ENCODE peak calls at places on chromosomes 6 and 20, in ten cellular contexts. X, Q, M, N, G, D, V, P, C and I are unnamed samples.

GRCh38 chr20:61120595-61121515 is 131.2 kb upstream of the CDH4 start:
- DNase-seq in X (no peak), Q (no peak), M (no peak), N (no peak), G (no peak), D (peak), V (no peak), P (no peak), C (no peak), I (no peak)

GRCh38 chr6:24125980-24126379 is at the start of gene NRSN1:
- DNase-seq in X (no peak), Q (no peak), M (peak), N (no peak), G (no peak), D (no peak), V (no peak), P (no peak), C (no peak), I (peak)

GRCh38 chr6:7184502-7184901 is 76.7 kb downstream of the RREB1 start:
- DNase-seq in X (no peak), Q (no peak), M (no peak), N (no peak), G (no peak), D (no peak), V (no peak), P (no peak), C (no peak), I (no peak)

GRCh38 chr20:13822459-13822858 is 37.6 kb downstream of the NDUFAF5 start:
- DNase-seq in X (no peak), Q (no peak), M (no peak), N (no peak), G (no peak), D (no peak), V (no peak), P (no peak), C (no peak), I (no peak)

GRCh38 chr6:139370047-139370706 is 4.3 kb downstream of the CITED2 start:
- DNase-seq in X (no peak), Q (no peak), M (no peak), N (no peak), G (no peak), D (no peak), V (no peak), P (no peak), C (no peak), I (no peak)

GRCh38 chr6:79672631-79673065 is 41.5 kb downstream of the SH3BGRL2 start:
- DNase-seq in X (no peak), Q (no peak), M (no peak), N (no peak), G (no peak), D (peak), V (no peak), P (peak), C (no peak), I (no peak)

GRCh38 chr6:29589423-29590048 is 4.6 kb downstream of the OR2H2 start:
- DNase-seq in X (no peak), Q (no peak), M (no peak), N (no peak), G (peak), D (peak), V (peak), P (peak), C (peak), I (no peak)

GRCh38 chr20:37435607-37436006 is 85.4 kb upstream of the NNAT start:
- DNase-seq in X (no peak), Q (no peak), M (no peak), N (no peak), G (no peak), D (no peak), V (no peak), P (no peak), C (no peak), I (no peak)

GRCh38 chr20:18750735-18751134 is 62.8 kb upstream of the SCP2D1 start:
- DNase-seq in X (no peak), Q (no peak), M (no peak), N (no peak), G (no peak), D (no peak), V (peak), P (no peak), C (no peak), I (no peak)

GRCh38 chr6:66689608-66690007 is 982.6 kb upstream of the EYS start:
- DNase-seq in X (no peak), Q (no peak), M (no peak), N (no peak), G (no peak), D (no peak), V (no peak), P (no peak), C (no peak), I (no peak)

GRCh38 chr20:49893242-49894072 is 21.9 kb downstream of the SPATA2 start:
- DNase-seq in X (no peak), Q (no peak), M (peak), N (no peak), G (no peak), D (no peak), V (no peak), P (no peak), C (no peak), I (no peak)

GRCh38 chr6:87922947-87923330 is 124.7 kb upstream of the SPACA1 start:
- DNase-seq in X (no peak), Q (no peak), M (no peak), N (no peak), G (no peak), D (no peak), V (peak), P (no peak), C (no peak), I (no peak)

GRCh38 chr6:110270166-110270565 is 88.0 kb downstream of the METTL24 start:
- DNase-seq in X (no peak), Q (no peak), M (no peak), N (no peak), G (no peak), D (no peak), V (no peak), P (no peak), C (no peak), I (no peak)

GRCh38 chr6:21354805-21355238 is 238.7 kb upstream of the SOX4 start:
- DNase-seq in X (no peak), Q (no peak), M (no peak), N (no peak), G (no peak), D (no peak), V (peak), P (no peak), C (no peak), I (no peak)

GRCh38 chr6:34106421-34106820 is 39.5 kb downstream of the GRM4 start:
- DNase-seq in X (no peak), Q (no peak), M (no peak), N (no peak), G (no peak), D (no peak), V (no peak), P (no peak), C (no peak), I (no peak)

GRCh38 chr6:137094411-137095008 is 49.7 kb upstream of the IL20RA start:
- DNase-seq in X (no peak), Q (peak), M (no peak), N (no peak), G (peak), D (peak), V (peak), P (peak), C (peak), I (no peak)

GRCh38 chr20:5078399-5078958 is 41.3 kb downstream of the PCNA start:
- DNase-seq in X (peak), Q (peak), M (no peak), N (peak), G (no peak), D (peak), V (peak), P (no peak), C (peak), I (no peak)

GRCh38 chr20:50111120-50111828 is 1.7 kb downstream of the UBE2V1 start:
- DNase-seq in X (no peak), Q (no peak), M (no peak), N (no peak), G (no peak), D (no peak), V (no peak), P (no peak), C (no peak), I (no peak)

GRCh38 chr20:47922280-47922675 is 137.0 kb upstream of the SULF2 start:
- DNase-seq in X (no peak), Q (no peak), M (no peak), N (no peak), G (no peak), D (peak), V (no peak), P (no peak), C (no peak), I (no peak)

GRCh38 chr6:35068644-35069043 is 72.5 kb downstream of the TCP11 start:
- DNase-seq in X (no peak), Q (no peak), M (no peak), N (no peak), G (no peak), D (no peak), V (no peak), P (no peak), C (no peak), I (no peak)

GRCh38 chr6:362231-362923 is 29.2 kb upstream of the IRF4 start:
- DNase-seq in X (no peak), Q (no peak), M (no peak), N (no peak), G (no peak), D (no peak), V (no peak), P (no peak), C (no peak), I (no peak)

GRCh38 chr6:4727671-4728435 is 48.4 kb upstream of the CDYL start:
- DNase-seq in X (no peak), Q (no peak), M (no peak), N (no peak), G (no peak), D (peak), V (no peak), P (no peak), C (no peak), I (no peak)

GRCh38 chr6:132812255-132812732 is 2.1 kb upstream of the RPS12 start:
- DNase-seq in X (no peak), Q (no peak), M (no peak), N (no peak), G (no peak), D (no peak), V (no peak), P (no peak), C (no peak), I (no peak)

GRCh38 chr6:134172020-134172766 is 119.8 kb upstream of the SLC2A12 start:
- DNase-seq in X (no peak), Q (no peak), M (no peak), N (no peak), G (no peak), D (no peak), V (no peak), P (no peak), C (no peak), I (no peak)

GRCh38 chr6:18405477-18406293 is 18.5 kb downstream of the RNF144B start:
- DNase-seq in X (no peak), Q (no peak), M (no peak), N (no peak), G (no peak), D (peak), V (no peak), P (no peak), C (no peak), I (no peak)

GRCh38 chr20:47713941-47714450 is 71.3 kb downstream of the SULF2 start:
- DNase-seq in X (peak), Q (no peak), M (no peak), N (no peak), G (peak), D (no peak), V (no peak), P (no peak), C (no peak), I (no peak)

GRCh38 chr20:3209023-3209945 is at the start of gene ITPA:
- DNase-seq in X (peak), Q (peak), M (peak), N (no peak), G (peak), D (peak), V (no peak), P (no peak), C (peak), I (no peak)

GRCh38 chr6:142452993-142453392 is 151.2 kb downstream of the ADGRG6 start:
- DNase-seq in X (no peak), Q (no peak), M (no peak), N (no peak), G (no peak), D (no peak), V (no peak), P (no peak), C (no peak), I (no peak)

GRCh38 chr20:58148891-58149290 is 79.6 kb downstream of the ANKRD60 start:
- DNase-seq in X (no peak), Q (no peak), M (no peak), N (no peak), G (no peak), D (no peak), V (no peak), P (no peak), C (no peak), I (no peak)

GRCh38 chr20:2981646-2982045 is 61.8 kb upstream of the GNRH2 start:
- DNase-seq in X (no peak), Q (no peak), M (no peak), N (no peak), G (no peak), D (no peak), V (no peak), P (no peak), C (no peak), I (peak)

GRCh38 chr6:89268776-89269175 is 46.3 kb downstream of the GABRR2 start:
- DNase-seq in X (no peak), Q (no peak), M (no peak), N (no peak), G (no peak), D (no peak), V (no peak), P (no peak), C (no peak), I (no peak)

GRCh38 chr6:127900935-127901334 is at the start of gene THEMIS:
- DNase-seq in X (no peak), Q (no peak), M (no peak), N (no peak), G (no peak), D (no peak), V (no peak), P (no peak), C (no peak), I (no peak)

GRCh38 chr6:22888147-22888831 is 318.9 kb downstream of the HDGFL1 start:
- DNase-seq in X (no peak), Q (no peak), M (no peak), N (no peak), G (no peak), D (peak), V (no peak), P (no peak), C (no peak), I (no peak)

GRCh38 chr6:29705389-29706231 is 17.6 kb upstream of the HLA-F start:
- DNase-seq in X (no peak), Q (peak), M (no peak), N (no peak), G (no peak), D (peak), V (no peak), P (peak), C (no peak), I (no peak)

GRCh38 chr6:107847844-107848802 is 24.0 kb upstream of the SCML4 start:
- DNase-seq in X (peak), Q (peak), M (peak), N (peak), G (peak), D (peak), V (no peak), P (peak), C (peak), I (peak)

GRCh38 chr20:58433759-58434158 is 44.7 kb downstream of the VAPB start:
- DNase-seq in X (no peak), Q (no peak), M (no peak), N (no peak), G (no peak), D (no peak), V (no peak), P (no peak), C (no peak), I (no peak)

GRCh38 chr20:37526238-37526838 is 1.3 kb downstream of the BLCAP start:
- DNase-seq in X (peak), Q (peak), M (no peak), N (no peak), G (no peak), D (no peak), V (no peak), P (no peak), C (no peak), I (no peak)

GRCh38 chr6:16420715-16421461 is 182.5 kb downstream of the GMPR start:
- DNase-seq in X (no peak), Q (no peak), M (no peak), N (no peak), G (no peak), D (no peak), V (peak), P (no peak), C (no peak), I (no peak)

GRCh38 chr6:157634566-157634965 is 188.5 kb upstream of the SNX9 start:
- DNase-seq in X (no peak), Q (no peak), M (no peak), N (no peak), G (no peak), D (no peak), V (no peak), P (no peak), C (no peak), I (no peak)

DNA sequence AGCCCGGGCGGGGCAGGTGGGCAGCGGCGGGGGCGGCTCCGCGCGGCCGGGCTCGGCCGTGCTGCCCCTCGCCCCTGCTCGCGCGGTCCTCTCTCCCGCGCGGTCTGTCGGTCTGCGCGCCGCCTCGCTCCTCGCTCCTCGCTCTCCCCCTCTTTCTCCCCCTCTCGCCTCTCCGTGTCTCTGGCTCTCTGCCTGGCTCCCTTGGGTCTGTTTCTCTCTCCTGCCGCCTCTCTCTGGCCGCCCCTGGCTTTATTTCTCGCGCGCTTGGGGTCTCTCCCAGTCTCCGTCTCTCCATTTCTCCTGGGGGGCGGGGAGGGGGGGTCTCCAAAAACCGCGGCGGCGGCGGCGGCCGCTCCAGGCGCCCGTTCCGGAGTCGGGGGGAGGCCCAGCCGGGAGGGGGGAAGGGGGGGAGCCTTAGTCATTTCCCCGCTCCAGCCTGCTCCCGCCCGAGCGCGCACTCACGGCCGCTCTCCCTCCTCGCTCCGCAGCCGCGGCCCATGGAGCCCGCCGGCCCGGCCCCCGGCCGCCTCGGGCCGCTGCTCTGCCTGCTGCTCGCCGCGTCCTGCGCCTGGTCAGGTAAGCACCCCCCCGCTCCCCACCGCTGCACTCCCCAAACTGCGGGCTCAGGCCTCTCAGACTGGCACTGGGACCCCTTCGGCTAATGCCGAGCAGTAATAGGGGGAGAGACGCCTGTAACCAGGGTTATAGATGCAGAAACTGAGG is at the start of gene SIRPA:
- DNase-seq in X (peak), Q (peak), M (peak), N (no peak), G (peak), D (peak), V (no peak), P (no peak), C (peak), I (peak)
- TF ChIP-seq POLR2A in X (no peak), Q (no peak), M (no peak), N (peak), G (no peak), D (peak), V (peak), P (no peak), C (no peak), I (peak)

DNA sequence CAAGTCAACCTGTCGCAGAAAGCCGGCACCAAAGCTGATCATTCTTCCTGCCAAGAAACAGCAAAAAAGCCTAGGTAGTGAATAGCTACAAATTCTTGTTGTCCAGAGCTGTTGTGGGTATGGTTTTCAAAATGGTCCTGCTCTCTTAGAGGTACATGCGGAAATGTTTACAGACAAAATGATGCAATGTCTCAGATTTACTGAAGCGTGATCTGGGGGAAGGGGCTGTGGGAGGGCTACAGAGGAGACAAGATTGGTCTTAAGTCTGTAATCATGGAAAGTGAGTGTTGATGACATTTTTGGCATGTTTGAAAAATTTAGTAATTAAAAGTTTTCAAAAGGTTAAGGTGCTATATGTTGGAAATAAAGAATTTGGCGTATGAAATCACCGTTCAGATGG is 6.2 kb downstream of the NTSR1 start:
- DNase-seq in X (no peak), Q (no peak), M (no peak), N (no peak), G (no peak), D (no peak), V (no peak), P (no peak), C (no peak), I (no peak)
- TF ChIP-seq POLR2A in X (no peak), Q (no peak), M (no peak), N (no peak), G (no peak), D (no peak), V (no peak), P (no peak), C (no peak), I (no peak)

GRCh38 chr6:36969240-36969691 is 14.7 kb downstream of the PI16 start:
- DNase-seq in X (no peak), Q (no peak), M (peak), N (no peak), G (no peak), D (no peak), V (no peak), P (no peak), C (peak), I (no peak)

GRCh38 chr6:36967301-36967700 is 12.8 kb downstream of the PI16 start:
- DNase-seq in X (no peak), Q (no peak), M (no peak), N (no peak), G (no peak), D (no peak), V (no peak), P (no peak), C (no peak), I (no peak)

GRCh38 chr6:36969988-36970891 is 15.7 kb downstream of the PI16 start:
- DNase-seq in X (no peak), Q (no peak), M (no peak), N (no peak), G (no peak), D (no peak), V (no peak), P (no peak), C (no peak), I (no peak)

GRCh38 chr6:36968266-36968977 is 13.9 kb downstream of the PI16 start:
- DNase-seq in X (peak), Q (no peak), M (no peak), N (no peak), G (no peak), D (no peak), V (no peak), P (no peak), C (peak), I (no peak)

GRCh38 chr6:36967757-36968156 is 13.2 kb downstream of the PI16 start:
- DNase-seq in X (no peak), Q (no peak), M (no peak), N (no peak), G (no peak), D (no peak), V (no peak), P (no peak), C (no peak), I (no peak)
- TF ChIP-seq POLR2A in X (no peak), Q (no peak), M (no peak), N (no peak), G (no peak), D (no peak), V (no peak), P (no peak), C (no peak), I (no peak)

DNA sequence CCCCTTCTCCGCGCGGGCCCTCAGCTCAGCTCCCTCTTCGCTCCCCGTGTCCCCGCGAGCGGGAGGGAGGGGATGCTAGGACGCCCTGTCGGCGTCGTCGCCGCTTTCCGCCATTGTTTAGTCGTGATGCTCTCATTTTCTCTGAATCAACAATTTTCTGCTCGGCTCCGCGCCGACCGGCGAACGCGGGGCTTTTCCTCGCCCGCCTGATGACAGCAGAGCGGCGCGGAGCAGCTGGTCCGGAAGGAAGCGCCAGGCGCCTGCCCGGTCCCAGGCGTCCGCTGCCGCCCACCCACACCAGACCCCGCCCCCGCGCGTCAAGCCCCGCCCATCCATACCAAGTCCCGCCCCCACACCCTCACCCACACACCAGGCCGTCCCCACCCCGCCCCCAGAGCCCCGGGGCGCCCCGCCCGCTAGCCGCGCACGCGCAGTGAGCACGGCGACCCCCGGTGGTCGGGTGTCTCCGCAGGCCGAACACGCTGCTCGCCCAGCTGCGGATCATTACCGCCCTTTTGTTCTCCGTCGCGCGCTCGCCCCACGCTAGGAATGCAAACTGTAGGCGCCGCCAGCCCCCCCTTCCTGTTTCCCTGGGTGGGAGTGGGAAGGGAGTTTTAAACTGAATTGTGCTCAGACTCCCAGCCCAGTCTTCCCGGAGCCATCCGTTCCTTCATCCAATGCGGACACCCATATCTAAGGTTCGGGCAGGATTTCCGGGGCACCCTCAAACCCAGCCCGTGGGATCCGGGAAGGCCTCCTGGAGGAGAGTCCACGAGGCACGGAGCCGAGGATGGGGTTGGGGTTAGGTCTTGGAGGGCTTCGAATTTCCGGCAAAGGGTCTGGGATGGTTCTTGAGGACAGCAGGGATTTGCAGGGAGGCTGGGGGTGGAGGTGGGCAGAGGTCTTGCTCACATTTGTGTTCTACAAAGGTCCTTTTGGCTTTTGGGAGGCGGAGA is 49.8 kb upstream of the SLC32A1 start:
- DNase-seq in X (peak), Q (peak), M (peak), N (no peak), G (no peak), D (no peak), V (no peak), P (no peak), C (no peak), I (no peak)
- TF ChIP-seq POLR2A in X (no peak), Q (no peak), M (no peak), N (no peak), G (no peak), D (no peak), V (no peak), P (no peak), C (no peak), I (no peak)